ENCODE peak calls at places on chromosomes 6 and 20, in six cellular contexts. Z, C, W, F, V and X are unnamed samples.

GRCh38 chr20:48574383-48574782 is 253.4 kb downstream of the PREX1 start:
- DNase-seq in Z (no peak), W (no peak), F (no peak), V (no peak), C (no peak), X (peak; percentile 20)

GRCh38 chr20:1272368-1273155 is 6.5 kb downstream of the SNPH start:
- DNase-seq in V (no peak), C (no peak), W (no peak), Z (no peak), F (no peak), X (no peak)

GRCh38 chr6:139375239-139376053 is 998 bp upstream of the CITED2 start:
- DNase-seq in C (peak; percentile 80), Z (peak; percentile 92), F (peak; percentile 93), V (peak; percentile 91), W (peak; percentile 77), X (peak; percentile 99)

GRCh38 chr20:44596010-44596409 is 13.6 kb downstream of the PKIG start:
- DNase-seq in W (no peak), V (no peak), C (no peak), Z (no peak), F (no peak), X (no peak)

GRCh38 chr6:43884660-43885022 is 114.6 kb downstream of the VEGFA start:
- DNase-seq in F (no peak), V (no peak), C (no peak), Z (no peak), W (no peak), X (no peak)

GRCh38 chr20:56810141-56810540 is 181.0 kb downstream of the TFAP2C start:
- DNase-seq in F (no peak), Z (no peak), C (no peak), W (no peak), V (no peak), X (no peak)

GRCh38 chr6:119312875-119313338 is 36.7 kb downstream of the MAN1A1 start:
- DNase-seq in C (no peak), Z (peak; percentile 56), F (no peak), W (no peak), V (no peak), X (no peak)

GRCh38 chr20:17651761-17652388 is 30.2 kb downstream of the RRBP1 start:
- DNase-seq in V (no peak), F (peak; percentile 13), C (no peak), W (no peak), Z (peak; percentile 53), X (no peak)

GRCh38 chr20:58310291-58310782 is 822 bp downstream of the RAB22A start:
- DNase-seq in Z (peak; percentile 73), V (no peak), W (no peak), F (no peak), C (no peak), X (no peak)

GRCh38 chr6:14518515-14519217 is 401.1 kb downstream of the CD83 start:
- DNase-seq in V (no peak), F (peak; percentile 19), W (no peak), C (no peak), Z (no peak), X (peak; percentile 16)

GRCh38 chr6:136701011-136701410 is 91.3 kb downstream of the MAP3K5 start:
- DNase-seq in C (no peak), Z (no peak), W (no peak), F (no peak), V (no peak), X (no peak)

GRCh38 chr6:131765081-131765852 is 42.6 kb upstream of the ENPP1 start:
- DNase-seq in W (no peak), V (no peak), Z (no peak), F (no peak), C (no peak), X (peak; percentile 93)

GRCh38 chr6:167968091-167968490 is 29.4 kb upstream of the KIF25 start:
- DNase-seq in W (no peak), Z (peak; percentile 49), V (no peak), C (no peak), F (no peak), X (no peak)